ENCODE peak calls at places on chromosomes 5 and 9, in nine cellular contexts. K is choroid plexus epithelial cell; H is stimulated activated CD8-positive, alpha-beta memory T cell treated with anti-CD3 and anti-CD28 coated beads, Interleukin-7, amount 100 ng/mL, for 1 hour; S is HCEC 1CT; E is astrocyte of the cerebellum; T is hypothalamus; X is AG08396; Z is IMR-90; G is progenitor cell of endocrine pancreas. C is an unnamed sample.

GRCh38 chr9:99103909-99104458 is 929 bp upstream of the TGFBR1 start:
- DNase-seq in S (peak), G (no peak), Z (peak), K (peak), E (no peak), T (no peak), H (no peak), X (peak), C (no peak)

GRCh38 chr9:21381752-21382339 is 3.4 kb downstream of the IFNA2 start:
- DNase-seq in E (no peak), H (no peak), G (no peak), K (no peak), T (no peak), Z (no peak), S (no peak), X (no peak), C (no peak)

GRCh38 chr5:107248065-107248695 is 422.6 kb downstream of the EFNA5 start:
- DNase-seq in T (peak), Z (peak), H (no peak), E (peak), X (peak), K (peak), S (peak), G (peak), C (peak)

GRCh38 chr9:34684145-34684544 is 6.9 kb downstream of the CCL19 start:
- DNase-seq in S (no peak), Z (no peak), H (no peak), T (no peak), K (no peak), E (no peak), X (no peak), G (no peak), C (no peak)

GRCh38 chr9:123609844-123610243 is 253.8 kb downstream of the CRB2 start:
- DNase-seq in S (no peak), X (no peak), H (no peak), E (no peak), T (no peak), G (no peak), Z (no peak), K (no peak), C (no peak)

GRCh38 chr5:96655506-96655905 is 6.7 kb upstream of the CAST start:
- DNase-seq in G (no peak), E (no peak), T (no peak), K (peak), S (peak), H (no peak), Z (peak), X (no peak), C (no peak)

GRCh38 chr9:108786756-108787663 is 68.8 kb downstream of the ACTL7B start:
- DNase-seq in Z (peak), G (no peak), T (no peak), E (no peak), S (peak), K (peak), X (no peak), H (no peak), C (no peak)

GRCh38 chr9:35322075-35322885 is 160.5 kb downstream of the UNC13B start:
- DNase-seq in K (no peak), G (no peak), X (no peak), E (no peak), H (no peak), T (no peak), S (no peak), Z (no peak), C (no peak)

GRCh38 chr9:94894111-94894699 is 167.7 kb downstream of the AOPEP start:
- DNase-seq in Z (no peak), E (no peak), H (no peak), G (no peak), X (no peak), T (no peak), S (no peak), K (no peak), C (no peak)

C was measured in NCI-H1930.